ENCODE peak calls at places on chromosomes 6 and 20, in seven cellular contexts. One of them, this sample, is unnamed. For H3K9me3 and H3K4me1, the result is how much of the 10 kb centered on the place peaks cover.

GRCh38 chr6:109358204-109358603 is 24.1 kb downstream of the CD164 start:
- DNase-seq in ovary: no peak
- DNase-seq in Peyer's patch: no peak
- DNase-seq in breast epithelium: no peak
- DNase-seq in gastrocnemius medialis: no peak
- DNase-seq in body of pancreas: no peak
- DNase-seq in HCT116: no peak
- DNase-seq in this sample: no peak

GRCh38 chr20:35307666-35308653 is 15.7 kb upstream of the FAM83C start:
- DNase-seq in ovary: no peak
- DNase-seq in Peyer's patch: no peak
- DNase-seq in breast epithelium: peak
- DNase-seq in gastrocnemius medialis: peak
- DNase-seq in body of pancreas: peak
- DNase-seq in HCT116: no peak
- DNase-seq in this sample: no peak

GRCh38 chr6:77462359-77463307 is 658 bp downstream of the HTR1B start:
- DNase-seq in ovary: no peak
- DNase-seq in Peyer's patch: no peak
- DNase-seq in breast epithelium: no peak
- DNase-seq in gastrocnemius medialis: no peak
- DNase-seq in body of pancreas: no peak
- DNase-seq in HCT116: no peak
- DNase-seq in this sample: no peak

GRCh38 chr20:38061109-38061508 is 27.6 kb downstream of the RPRD1B start:
- DNase-seq in ovary: no peak
- DNase-seq in Peyer's patch: no peak
- DNase-seq in breast epithelium: no peak
- DNase-seq in gastrocnemius medialis: no peak
- DNase-seq in body of pancreas: no peak
- DNase-seq in HCT116: no peak
- DNase-seq in this sample: no peak

GRCh38 chr6:166591961-166592520 is 5.6 kb upstream of the RAMACL start:
- DNase-seq in ovary: no peak
- DNase-seq in Peyer's patch: no peak
- DNase-seq in breast epithelium: no peak
- DNase-seq in gastrocnemius medialis: no peak
- DNase-seq in body of pancreas: no peak
- DNase-seq in HCT116: no peak
- DNase-seq in this sample: no peak

GRCh38 chr6:38495511-38495910 is 144.2 kb downstream of the BTBD9 start:
- DNase-seq in ovary: no peak
- DNase-seq in Peyer's patch: no peak
- DNase-seq in breast epithelium: no peak
- DNase-seq in gastrocnemius medialis: no peak
- DNase-seq in body of pancreas: no peak
- DNase-seq in HCT116: no peak
- DNase-seq in this sample: no peak

GRCh38 chr6:135517527-135517926 is 20.0 kb upstream of the AHI1 start:
- DNase-seq in ovary: no peak
- DNase-seq in Peyer's patch: no peak
- DNase-seq in breast epithelium: no peak
- DNase-seq in gastrocnemius medialis: no peak
- DNase-seq in body of pancreas: no peak
- DNase-seq in HCT116: no peak
- DNase-seq in this sample: no peak

GRCh38 chr6:134003542-134003951 is 48.9 kb downstream of the SLC2A12 start:
- DNase-seq in ovary: no peak
- DNase-seq in Peyer's patch: no peak
- DNase-seq in breast epithelium: no peak
- DNase-seq in gastrocnemius medialis: no peak
- DNase-seq in body of pancreas: no peak
- DNase-seq in HCT116: no peak
- DNase-seq in this sample: no peak

GRCh38 chr20:8870652-8871051 is 198.2 kb upstream of the PLCB4 start:
- DNase-seq in ovary: no peak
- DNase-seq in Peyer's patch: no peak
- DNase-seq in breast epithelium: no peak
- DNase-seq in gastrocnemius medialis: no peak
- DNase-seq in body of pancreas: no peak
- DNase-seq in HCT116: no peak
- DNase-seq in this sample: no peak

GRCh38 chr20:38674178-38675133 is 49.8 kb upstream of the SLC32A1 start:
- DNase-seq in ovary: peak
- DNase-seq in Peyer's patch: peak
- DNase-seq in breast epithelium: no peak
- DNase-seq in gastrocnemius medialis: no peak
- DNase-seq in body of pancreas: peak
- DNase-seq in HCT116: no peak
- DNase-seq in this sample: no peak

GRCh38 chr6:1406306-1407058 is 17.1 kb downstream of the FOXF2 start:
- DNase-seq in ovary: no peak
- DNase-seq in Peyer's patch: no peak
- DNase-seq in breast epithelium: peak
- DNase-seq in gastrocnemius medialis: no peak
- DNase-seq in body of pancreas: no peak
- DNase-seq in HCT116: no peak
- DNase-seq in this sample: no peak

GRCh38 chr6:111259089-111259831 is 172.0 kb downstream of the SLC16A10 start:
- DNase-seq in ovary: peak
- DNase-seq in Peyer's patch: peak
- DNase-seq in breast epithelium: peak
- DNase-seq in gastrocnemius medialis: peak
- DNase-seq in body of pancreas: peak
- DNase-seq in HCT116: peak
- DNase-seq in this sample: peak
- TF ChIP-seq POLR2A in ovary: peak
- TF ChIP-seq POLR2A in Peyer's patch: peak
- TF ChIP-seq POLR2A in breast epithelium: peak
- TF ChIP-seq POLR2A in gastrocnemius medialis: peak
- TF ChIP-seq POLR2A in body of pancreas: peak
- TF ChIP-seq POLR2A in HCT116: peak
- TF ChIP-seq POLR2A in this sample: peak

GRCh38 chr6:121639041-121639440 is 203.6 kb downstream of the GJA1 start:
- DNase-seq in ovary: no peak
- DNase-seq in Peyer's patch: no peak
- DNase-seq in breast epithelium: no peak
- DNase-seq in gastrocnemius medialis: no peak
- DNase-seq in body of pancreas: no peak
- DNase-seq in HCT116: no peak
- DNase-seq in this sample: no peak

GRCh38 chr6:121635355-121635754 is 199.9 kb downstream of the GJA1 start:
- DNase-seq in ovary: no peak
- DNase-seq in Peyer's patch: no peak
- DNase-seq in breast epithelium: no peak
- DNase-seq in gastrocnemius medialis: no peak
- DNase-seq in body of pancreas: no peak
- DNase-seq in HCT116: no peak
- DNase-seq in this sample: no peak

GRCh38 chr6:121630716-121631115 is 195.3 kb downstream of the GJA1 start:
- DNase-seq in ovary: no peak
- DNase-seq in Peyer's patch: no peak
- DNase-seq in breast epithelium: no peak
- DNase-seq in gastrocnemius medialis: no peak
- DNase-seq in body of pancreas: no peak
- DNase-seq in HCT116: no peak
- DNase-seq in this sample: no peak

GRCh38 chr6:121627761-121628160 is 192.3 kb downstream of the GJA1 start:
- DNase-seq in ovary: no peak
- DNase-seq in Peyer's patch: no peak
- DNase-seq in breast epithelium: no peak
- DNase-seq in gastrocnemius medialis: no peak
- DNase-seq in body of pancreas: no peak
- DNase-seq in HCT116: no peak
- DNase-seq in this sample: no peak

GRCh38 chr6:121633309-121633708 is 197.9 kb downstream of the GJA1 start:
- DNase-seq in ovary: no peak
- DNase-seq in Peyer's patch: no peak
- DNase-seq in breast epithelium: no peak
- DNase-seq in gastrocnemius medialis: no peak
- DNase-seq in body of pancreas: no peak
- DNase-seq in HCT116: no peak
- DNase-seq in this sample: no peak
- H3K9me3 ChIP-seq in ovary: under half
- H3K9me3 ChIP-seq in Peyer's patch: under half
- H3K9me3 ChIP-seq in breast epithelium: under half
- H3K9me3 ChIP-seq in gastrocnemius medialis: under half
- H3K9me3 ChIP-seq in body of pancreas: under half
- H3K9me3 ChIP-seq in HCT116: under half
- H3K9me3 ChIP-seq in this sample: under half

DNA sequence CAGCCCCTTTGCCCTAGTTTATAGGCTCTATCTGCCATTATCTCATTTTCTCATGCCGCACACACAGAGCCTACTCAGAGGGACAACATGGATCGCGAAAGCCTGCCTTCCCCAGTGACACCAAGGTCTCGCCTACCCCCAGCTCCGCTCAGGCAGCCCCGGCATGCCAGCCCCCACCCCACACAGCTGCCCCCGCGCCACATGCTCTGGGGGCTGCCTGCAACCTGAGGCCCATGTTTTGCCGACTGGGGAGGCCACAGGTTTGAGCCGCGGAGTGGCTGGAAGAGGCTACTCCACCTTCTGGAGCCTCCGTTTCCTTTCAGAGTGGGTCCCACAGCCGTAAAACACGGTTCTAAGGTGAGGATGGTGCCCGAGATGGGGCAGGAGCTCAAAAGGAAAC is 102.1 kb downstream of the ASXL1 start:
- DNase-seq in ovary: no peak
- DNase-seq in Peyer's patch: no peak
- DNase-seq in breast epithelium: no peak
- DNase-seq in gastrocnemius medialis: no peak
- DNase-seq in body of pancreas: no peak
- DNase-seq in HCT116: no peak
- DNase-seq in this sample: no peak
- H3K4me1 ChIP-seq in ovary: under half
- H3K4me1 ChIP-seq in Peyer's patch: under half
- H3K4me1 ChIP-seq in breast epithelium: under half
- H3K4me1 ChIP-seq in gastrocnemius medialis: under half
- H3K4me1 ChIP-seq in body of pancreas: half or more
- H3K4me1 ChIP-seq in HCT116: under half
- H3K4me1 ChIP-seq in this sample: under half

GRCh38 chr20:20950620-20951019 is 155.5 kb downstream of the LINC00237 start:
- DNase-seq in ovary: no peak
- DNase-seq in Peyer's patch: no peak
- DNase-seq in breast epithelium: no peak
- DNase-seq in gastrocnemius medialis: no peak
- DNase-seq in body of pancreas: no peak
- DNase-seq in HCT116: no peak
- DNase-seq in this sample: no peak

GRCh38 chr20:20941468-20941889 is 164.7 kb downstream of the LINC00237 start:
- DNase-seq in ovary: no peak
- DNase-seq in Peyer's patch: no peak
- DNase-seq in breast epithelium: no peak
- DNase-seq in gastrocnemius medialis: no peak
- DNase-seq in body of pancreas: no peak
- DNase-seq in HCT116: no peak
- DNase-seq in this sample: no peak

DNA sequence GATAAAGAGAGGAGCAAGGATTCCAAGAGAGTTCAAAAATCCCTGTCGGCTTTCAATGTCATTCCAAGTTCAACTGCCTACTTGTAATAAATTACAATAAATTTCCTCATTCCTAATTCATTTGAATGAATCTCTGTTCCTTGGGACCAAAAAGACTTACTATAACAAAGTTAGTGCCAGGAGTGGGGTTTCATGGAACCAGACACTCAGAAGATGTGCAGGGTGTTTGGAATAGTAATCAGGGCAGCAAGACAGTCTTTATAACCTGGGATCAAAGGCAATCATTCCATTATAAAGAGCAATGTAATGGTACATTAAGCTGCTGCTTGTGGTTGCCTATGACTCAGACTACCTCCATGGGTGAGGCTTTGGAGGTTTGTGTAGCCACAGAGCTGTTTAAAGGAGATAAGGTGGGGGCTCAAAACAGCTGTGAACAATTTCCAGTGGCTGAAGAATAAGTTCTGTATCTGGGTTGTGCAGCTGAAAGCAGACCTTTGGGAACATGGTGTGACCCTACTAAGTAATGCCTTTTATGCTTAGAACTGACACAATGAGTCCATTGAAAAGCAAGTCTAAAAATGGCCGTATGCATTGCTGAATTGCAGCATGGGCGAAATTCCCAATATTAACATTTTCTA is 159.9 kb downstream of the LINC00237 start:
- DNase-seq in ovary: no peak
- DNase-seq in Peyer's patch: no peak
- DNase-seq in breast epithelium: no peak
- DNase-seq in gastrocnemius medialis: no peak
- DNase-seq in body of pancreas: no peak
- DNase-seq in HCT116: no peak
- DNase-seq in this sample: no peak
- TF ChIP-seq POLR2A in ovary: no peak
- TF ChIP-seq POLR2A in Peyer's patch: no peak
- TF ChIP-seq POLR2A in breast epithelium: no peak
- TF ChIP-seq POLR2A in gastrocnemius medialis: no peak
- TF ChIP-seq POLR2A in body of pancreas: no peak
- TF ChIP-seq POLR2A in HCT116: no peak
- TF ChIP-seq POLR2A in this sample: no peak

GRCh38 chr6:19209202-19209601 is 628.0 kb upstream of the ID4 start:
- DNase-seq in ovary: no peak
- DNase-seq in Peyer's patch: no peak
- DNase-seq in breast epithelium: no peak
- DNase-seq in gastrocnemius medialis: no peak
- DNase-seq in body of pancreas: no peak
- DNase-seq in HCT116: no peak
- DNase-seq in this sample: no peak

GRCh38 chr6:19214231-19214630 is 622.9 kb upstream of the ID4 start:
- DNase-seq in ovary: no peak
- DNase-seq in Peyer's patch: no peak
- DNase-seq in breast epithelium: no peak
- DNase-seq in gastrocnemius medialis: no peak
- DNase-seq in body of pancreas: no peak
- DNase-seq in HCT116: no peak
- DNase-seq in this sample: no peak

GRCh38 chr6:19205076-19205475 is 632.1 kb upstream of the ID4 start:
- DNase-seq in ovary: no peak
- DNase-seq in Peyer's patch: no peak
- DNase-seq in breast epithelium: no peak
- DNase-seq in gastrocnemius medialis: no peak
- DNase-seq in body of pancreas: no peak
- DNase-seq in HCT116: no peak
- DNase-seq in this sample: no peak

GRCh38 chr6:19210849-19211590 is 626.1 kb upstream of the ID4 start:
- DNase-seq in ovary: no peak
- DNase-seq in Peyer's patch: no peak
- DNase-seq in breast epithelium: no peak
- DNase-seq in gastrocnemius medialis: no peak
- DNase-seq in body of pancreas: peak
- DNase-seq in HCT116: no peak
- DNase-seq in this sample: no peak
- H3K9me3 ChIP-seq in ovary: under half
- H3K9me3 ChIP-seq in Peyer's patch: under half
- H3K9me3 ChIP-seq in breast epithelium: under half
- H3K9me3 ChIP-seq in gastrocnemius medialis: under half
- H3K9me3 ChIP-seq in body of pancreas: under half
- H3K9me3 ChIP-seq in HCT116: under half
- H3K9me3 ChIP-seq in this sample: under half

GRCh38 chr20:31713312-31714049 is 9.2 kb downstream of the BCL2L1 start:
- DNase-seq in ovary: peak
- DNase-seq in Peyer's patch: no peak
- DNase-seq in breast epithelium: no peak
- DNase-seq in gastrocnemius medialis: peak
- DNase-seq in body of pancreas: peak
- DNase-seq in HCT116: peak
- DNase-seq in this sample: peak
- H3K4me1 ChIP-seq in ovary: under half
- H3K4me1 ChIP-seq in Peyer's patch: under half
- H3K4me1 ChIP-seq in breast epithelium: under half
- H3K4me1 ChIP-seq in gastrocnemius medialis: half or more
- H3K4me1 ChIP-seq in body of pancreas: half or more
- H3K4me1 ChIP-seq in HCT116: half or more
- H3K4me1 ChIP-seq in this sample: under half

This sample was measured in uterus.